ENCODE peak calls at places on chromosomes 12 and 14, in nine cellular contexts. A is tibial artery; W is cardiac muscle cell; G is Caco-2; P is ovary; U is CD8-positive, alpha-beta T cell; M is endothelial cell; I is ascending aorta; B is NB4. F is an unnamed sample.

GRCh38 chr12:127130506-127131100 is 1136.4 kb upstream of the TMEM132C start:
- DNase-seq in A (no peak), W (no peak), G (no peak), P (no peak), U (no peak), M (no peak), I (no peak), B (no peak), F (no peak)

GRCh38 chr14:105315211-105315721 is 718 bp downstream of the PACS2 start:
- DNase-seq in A (peak), W (peak), G (peak), P (peak), U (peak), M (peak), I (no peak), B (peak), F (no peak)

GRCh38 chr12:131103614-131104463 is 150.1 kb downstream of the ADGRD1 start:
- DNase-seq in A (peak), W (no peak), G (peak), P (peak), U (no peak), M (no peak), I (no peak), B (no peak), F (peak)

GRCh38 chr12:123949118-123949774 is 23.4 kb downstream of the CCDC92 start:
- DNase-seq in A (no peak), W (no peak), G (no peak), P (no peak), U (no peak), M (no peak), I (no peak), B (no peak), F (no peak)

GRCh38 chr14:75011356-75012097 is 8.8 kb downstream of the EIF2B2 start:
- DNase-seq in A (no peak), W (peak), G (no peak), P (no peak), U (no peak), M (no peak), I (no peak), B (peak), F (no peak)

GRCh38 chr12:128316078-128316477 is 49.1 kb downstream of the TMEM132C start:
- DNase-seq in A (no peak), W (no peak), G (no peak), P (no peak), U (no peak), M (no peak), I (no peak), B (no peak), F (no peak)

GRCh38 chr14:102775855-102776760 is 1.1 kb upstream of the TRAF3 start:
- DNase-seq in A (peak), W (peak), G (peak), P (no peak), U (no peak), M (no peak), I (no peak), B (peak), F (no peak)

GRCh38 chr14:91835197-91835919 is 32.0 kb downstream of the TC2N start:
- DNase-seq in A (no peak), W (peak), G (no peak), P (no peak), U (no peak), M (no peak), I (no peak), B (no peak), F (no peak)

GRCh38 chr12:10363665-10363921 is 26.2 kb downstream of the KLRK1 start:
- DNase-seq in A (no peak), W (no peak), G (no peak), P (no peak), U (no peak), M (no peak), I (no peak), B (no peak), F (no peak)

GRCh38 chr12:120007272-120007671 is 18.2 kb downstream of the BICDL1 start:
- DNase-seq in A (no peak), W (no peak), G (no peak), P (no peak), U (peak), M (peak), I (no peak), B (peak), F (no peak)

GRCh38 chr14:37232907-37233481 is 35.3 kb downstream of the MIPOL1 start:
- DNase-seq in A (no peak), W (peak), G (no peak), P (no peak), U (no peak), M (peak), I (no peak), B (peak), F (no peak)

DNA sequence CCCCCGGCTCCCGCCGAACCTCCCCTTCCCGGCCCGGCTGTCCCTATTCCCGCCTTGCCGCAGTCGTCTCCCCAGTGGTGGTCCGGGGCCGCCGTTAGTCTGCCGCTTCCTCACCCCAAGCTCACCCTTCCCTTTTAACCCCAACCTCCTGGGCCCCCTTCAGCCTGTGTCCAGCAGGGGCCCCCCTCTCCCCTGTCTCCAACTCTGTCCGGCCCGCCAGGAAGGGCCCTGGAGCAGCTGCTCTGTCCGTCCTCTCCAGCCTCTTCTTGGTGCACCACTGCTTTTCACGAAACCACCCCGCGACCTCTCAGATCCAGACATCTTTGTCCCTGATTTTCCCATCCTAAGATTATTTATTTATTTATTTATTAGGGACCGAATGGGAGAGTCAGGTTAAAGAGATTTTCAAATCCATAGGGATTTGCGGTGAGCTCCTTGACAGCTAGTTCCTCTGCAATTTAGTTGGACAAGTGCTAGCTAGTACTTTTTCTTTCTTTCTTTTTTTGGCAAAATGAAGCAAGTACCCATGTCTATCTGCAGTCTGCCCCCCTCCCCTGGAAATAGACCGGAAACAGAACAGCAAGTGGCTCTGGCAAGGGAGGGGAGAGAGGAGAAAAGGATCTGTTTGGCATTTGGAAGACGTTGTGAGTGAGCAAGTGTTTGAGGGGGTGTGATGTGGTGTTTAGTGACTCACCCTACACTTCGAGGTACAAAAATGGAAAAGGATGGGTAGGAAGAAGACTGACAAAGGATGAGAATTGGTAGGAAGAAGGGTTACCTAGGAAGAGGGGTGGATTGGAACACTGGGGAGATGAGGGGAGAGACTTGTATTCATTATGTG is 632 bp downstream of the UBR7 start:
- DNase-seq in A (no peak), W (peak), G (peak), P (no peak), U (no peak), M (peak), I (peak), B (peak), F (no peak)
- TF ChIP-seq CTCF in A (peak), W (peak), G (peak), P (no peak), U (no peak), M (no peak), I (peak), B (peak), F (no peak)

GRCh38 chr14:99169776-99170356 is 102.1 kb downstream of the BCL11B start:
- DNase-seq in A (no peak), W (no peak), G (no peak), P (no peak), U (no peak), M (no peak), I (no peak), B (no peak), F (no peak)
- TF ChIP-seq CTCF in A (no peak), W (no peak), G (no peak), P (no peak), U (no peak), M (no peak), I (no peak), B (no peak), F (no peak)

DNA sequence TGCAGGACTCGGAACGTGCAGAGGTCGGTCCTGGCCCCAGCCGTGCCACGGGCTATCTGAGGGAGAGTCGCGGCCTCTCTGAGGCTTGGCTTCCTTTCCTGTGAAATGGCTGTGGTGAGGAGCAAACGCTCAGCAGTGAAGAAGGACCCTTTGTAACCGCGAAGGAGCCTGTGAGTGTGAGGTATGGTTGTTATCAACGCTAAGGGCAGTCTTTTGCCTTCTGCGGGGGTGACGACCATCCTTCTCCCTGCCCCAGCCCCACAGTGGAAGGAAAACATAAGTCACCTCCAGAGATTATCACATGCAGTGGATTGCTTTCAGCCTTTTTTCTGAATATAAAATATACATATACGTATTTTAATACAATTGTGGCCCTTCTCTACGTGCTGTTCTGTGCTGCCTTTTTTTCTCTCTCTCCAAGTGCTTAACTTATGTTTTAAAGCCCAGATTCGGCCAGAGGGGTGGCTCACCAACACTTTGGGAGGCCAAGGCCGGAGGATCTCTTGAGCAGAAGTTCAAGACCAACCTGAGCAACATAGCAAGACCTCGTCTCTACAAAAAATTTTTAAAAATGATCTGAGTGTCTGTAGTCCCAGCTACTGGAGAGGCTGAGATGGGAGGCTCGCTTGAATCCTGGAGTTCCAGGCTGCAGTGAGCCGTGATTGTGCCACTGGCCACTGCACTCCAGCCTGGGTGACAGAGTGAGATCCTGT is 17.4 kb downstream of the TAMALIN start:
- DNase-seq in A (no peak), W (no peak), G (no peak), P (no peak), U (no peak), M (no peak), I (no peak), B (no peak), F (no peak)
- TF ChIP-seq CTCF in A (no peak), W (peak), G (no peak), P (no peak), U (peak), M (peak), I (no peak), B (no peak), F (no peak)

GRCh38 chr14:100731846-100732765 is 5.4 kb downstream of the DLK1 start:
- DNase-seq in A (no peak), W (no peak), G (no peak), P (no peak), U (no peak), M (no peak), I (no peak), B (no peak), F (no peak)
- TF ChIP-seq CTCF in A (no peak), W (no peak), G (no peak), P (no peak), U (no peak), M (no peak), I (no peak), B (no peak), F (no peak)

DNA sequence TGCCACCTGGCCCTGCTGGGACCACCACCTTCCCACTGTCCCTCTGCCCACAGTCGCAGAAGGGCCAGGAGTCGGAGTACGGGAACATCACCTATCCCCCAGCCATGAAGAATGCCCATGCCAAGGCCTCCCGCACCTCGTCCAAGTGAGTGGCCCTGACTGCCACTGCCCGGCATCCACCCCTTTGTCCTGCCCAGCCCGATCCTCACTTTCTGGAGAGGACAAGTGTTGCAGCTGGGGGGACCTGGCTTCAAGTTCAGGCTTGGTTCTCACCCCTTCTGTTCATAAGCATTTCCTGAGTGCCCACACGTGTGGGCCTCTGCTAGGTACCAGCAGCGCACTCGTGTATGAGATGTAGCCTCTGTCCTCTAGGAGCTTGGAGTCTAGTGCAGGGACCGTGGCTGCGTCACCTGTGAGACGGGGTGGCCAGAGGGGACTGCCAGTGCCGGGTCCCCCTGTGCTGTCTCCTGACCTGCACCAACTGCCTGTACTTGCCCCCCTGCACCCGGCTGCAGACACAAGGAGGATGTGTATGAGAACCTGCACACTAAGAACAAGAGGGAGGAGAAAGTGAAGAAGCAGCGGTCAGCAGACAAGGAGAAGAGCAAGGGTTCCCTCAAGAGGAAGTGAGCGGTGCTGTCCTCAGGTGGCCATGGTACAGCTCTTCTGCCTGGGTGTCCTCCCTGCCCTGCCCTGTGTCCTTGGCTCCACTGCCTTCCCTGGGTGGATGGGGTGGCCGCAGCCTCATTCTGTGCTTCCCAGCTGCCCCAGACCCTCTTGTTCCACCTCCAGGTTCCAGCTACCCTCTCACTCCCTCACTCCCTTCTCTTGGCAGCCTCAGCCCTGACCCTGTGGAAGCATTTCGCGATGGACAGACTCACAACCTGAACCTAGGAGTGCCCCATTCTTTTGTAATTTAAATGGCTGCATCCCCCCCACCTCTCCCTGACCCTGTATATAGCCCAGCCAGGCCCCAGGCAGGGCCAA is 9.4 kb downstream of the PTPN6 start:
- DNase-seq in A (no peak), W (no peak), G (no peak), P (peak), U (no peak), M (no peak), I (no peak), B (peak), F (no peak)
- TF ChIP-seq CTCF in A (no peak), W (peak), G (no peak), P (no peak), U (no peak), M (no peak), I (no peak), B (peak), F (no peak)

GRCh38 chr14:23528555-23528954 is 23.0 kb downstream of the ZFHX2 start:
- DNase-seq in A (no peak), W (no peak), G (no peak), P (no peak), U (no peak), M (no peak), I (no peak), B (no peak), F (no peak)
- TF ChIP-seq CTCF in A (no peak), W (peak), G (no peak), P (no peak), U (no peak), M (peak), I (no peak), B (no peak), F (no peak)